ENCODE peak calls at places on chromosomes 12 and 14, in five cellular contexts. D is trophoblast cell, T is mesenchymal stem cell, Q is H1, R is H9. V is an unnamed sample.

GRCh38 chr12:122995503-122996187 is 15.2 kb downstream of the ARL6IP4 start:
- DNase-seq in D (no peak), T (no peak), Q (no peak), R (no peak), V (no peak)

GRCh38 chr12:94535614-94535932 is 75.9 kb upstream of the CEP83 start:
- DNase-seq in D (no peak), T (no peak), Q (no peak), R (no peak), V (no peak)

GRCh38 chr12:59708059-59708458 is 112.2 kb downstream of the SLC16A7 start:
- DNase-seq in D (no peak), T (peak; percentile 40), Q (no peak), R (no peak), V (no peak)

GRCh38 chr12:111758120-111758561 is 8.6 kb upstream of the ALDH2 start:
- DNase-seq in D (no peak), T (no peak), Q (no peak), R (peak; percentile 54), V (no peak)

GRCh38 chr14:28756896-28757570 is 9.6 kb upstream of the FOXG1 start:
- DNase-seq in D (no peak), T (peak; percentile 51), Q (no peak), R (peak; percentile 62), V (no peak)

GRCh38 chr12:52687527-52688385 is 7.5 kb upstream of the KRT1 start:
- DNase-seq in D (peak; percentile 72), T (no peak), Q (no peak), R (no peak), V (no peak)

GRCh38 chr14:71136386-71137060 is 229.3 kb downstream of the PCNX1 start:
- DNase-seq in D (no peak), T (no peak), Q (no peak), R (peak; percentile 15), V (no peak)

GRCh38 chr12:103771466-103771865 is 69.6 kb downstream of the NT5DC3 start:
- DNase-seq in D (peak; percentile 29), T (peak; percentile 60), Q (peak; percentile 38), R (peak; percentile 81), V (no peak)

GRCh38 chr12:93378373-93379310 is 917 bp downstream of the NUDT4 start:
- DNase-seq in D (peak; percentile 51), T (peak; percentile 91), Q (no peak), R (peak; percentile 49), V (peak; percentile 30)

GRCh38 chr14:88551936-88552565 is 2.8 kb downstream of the PTPN21 start:
- DNase-seq in D (no peak), T (peak; percentile 23), Q (no peak), R (peak; percentile 54), V (no peak)

GRCh38 chr14:75999511-76000190 is 14.1 kb downstream of the IFT43 start:
- DNase-seq in D (no peak), T (no peak), Q (no peak), R (no peak), V (no peak)

GRCh38 chr14:69715725-69716482 is 51.0 kb upstream of the SRSF5 start:
- DNase-seq in D (no peak), T (no peak), Q (no peak), R (no peak), V (no peak)
- H4K91ac ChIP-seq in D (no peak overlapping the region), T (no peak overlapping the region), Q (no peak overlapping the region), R (no peak overlapping the region), V (no peak overlapping the region)

DNA sequence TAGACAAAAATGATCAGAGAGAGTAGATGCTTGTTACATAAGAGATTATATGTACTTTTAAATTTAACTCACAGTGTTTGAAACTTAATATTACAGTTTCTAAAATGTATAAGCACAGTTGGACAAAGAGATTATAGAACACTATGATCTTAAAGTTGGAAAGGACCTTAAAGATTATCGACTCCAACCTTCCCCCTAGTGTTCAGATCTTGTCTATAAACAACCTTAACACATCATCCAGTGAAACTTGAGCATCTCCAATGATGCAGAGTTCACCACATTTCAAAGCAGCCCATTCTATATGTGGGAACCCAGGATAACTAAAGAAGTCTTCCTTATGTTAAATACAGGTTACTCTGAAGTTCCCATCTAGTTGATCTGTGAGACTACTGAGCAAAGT is 480.8 kb downstream of the RMST start:
- DNase-seq in D (no peak), T (no peak), Q (no peak), R (no peak), V (no peak)
- H2BK12ac ChIP-seq in D (no peak overlapping the region), T (no peak overlapping the region), Q (no peak overlapping the region), R (no peak overlapping the region), V (no peak overlapping the region)

GRCh38 chr12:29891792-29892191 is 108.0 kb upstream of the TMTC1 start:
- DNase-seq in D (no peak), T (no peak), Q (no peak), R (no peak), V (no peak)
- H3K14ac ChIP-seq in D (no peak overlapping the region), T (no peak overlapping the region), Q (no peak overlapping the region), R (no peak overlapping the region), V (no peak overlapping the region)

DNA sequence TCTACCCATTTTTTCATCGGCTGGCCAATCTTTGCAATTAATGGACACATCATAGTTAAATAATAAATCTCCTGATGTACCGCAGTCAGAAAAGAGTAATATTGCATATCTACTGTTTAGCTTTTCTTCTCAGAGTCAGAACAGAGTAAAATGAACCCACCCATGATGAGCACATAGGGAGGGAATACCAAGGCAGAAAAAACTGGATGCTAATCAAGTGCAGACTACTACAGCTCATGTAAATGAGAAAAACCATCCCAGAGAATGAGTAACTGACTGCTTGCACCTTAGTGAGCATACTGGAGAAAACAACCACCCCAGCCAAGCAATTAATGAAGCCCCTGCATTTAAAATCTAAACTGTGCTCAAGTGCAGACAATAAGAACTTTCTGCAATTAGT is 483.7 kb downstream of the MDGA2 start:
- DNase-seq in D (no peak), T (no peak), Q (no peak), R (no peak), V (no peak)
- H4K91ac ChIP-seq in D (no peak overlapping the region), T (no peak overlapping the region), Q (no peak overlapping the region), R (no peak overlapping the region), V (no peak overlapping the region)

GRCh38 chr14:91153360-91153759 is 39.5 kb downstream of the DGLUCY start:
- DNase-seq in D (no peak), T (peak; percentile 15), Q (no peak), R (no peak), V (no peak)

GRCh38 chr14:91158091-91158790 is 44.4 kb downstream of the DGLUCY start:
- DNase-seq in D (peak; percentile 90), T (no peak), Q (no peak), R (no peak), V (no peak)

GRCh38 chr14:91155626-91156089 is 41.8 kb downstream of the DGLUCY start:
- DNase-seq in D (no peak), T (no peak), Q (no peak), R (no peak), V (no peak)

GRCh38 chr14:91152499-91152898 is 38.6 kb downstream of the DGLUCY start:
- DNase-seq in D (no peak), T (no peak), Q (no peak), R (no peak), V (no peak)

DNA sequence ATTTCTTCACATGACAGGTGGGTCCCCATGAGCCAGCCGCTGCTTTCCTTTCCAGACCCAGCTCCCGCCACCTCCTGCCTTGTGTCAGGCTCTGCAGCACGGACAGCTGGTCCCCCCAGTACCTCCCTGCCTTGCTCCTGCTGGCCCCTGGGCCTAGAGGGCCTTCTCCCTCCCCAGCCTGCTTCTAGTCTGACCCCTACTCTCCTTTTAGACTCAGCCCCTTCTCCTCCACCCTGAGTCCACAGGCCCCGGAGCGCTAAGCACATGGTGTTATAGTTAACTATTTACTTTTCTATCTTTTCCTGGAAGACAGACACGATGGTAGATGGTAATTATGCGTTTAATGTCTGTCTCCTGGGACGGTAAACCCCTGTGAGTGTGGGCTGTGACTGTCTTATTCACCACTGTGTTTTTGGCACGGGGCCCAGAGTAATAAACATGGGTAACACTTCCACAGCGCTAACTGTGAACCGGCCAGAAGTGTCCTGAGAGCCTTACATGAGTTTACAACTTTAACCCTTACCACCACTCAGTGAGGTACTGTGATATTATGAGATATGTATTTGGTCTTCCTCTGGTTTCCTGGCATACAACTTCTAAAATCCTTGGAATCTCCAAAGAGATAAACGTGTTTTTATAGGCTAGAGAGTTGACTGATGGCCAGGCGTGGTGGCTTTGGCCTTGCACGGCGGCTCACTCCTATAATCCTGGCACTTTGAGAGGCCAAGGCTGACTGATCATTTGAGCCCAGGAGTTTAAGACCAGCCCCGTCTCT is 41.2 kb downstream of the DGLUCY start:
- DNase-seq in D (no peak), T (peak; percentile 84), Q (no peak), R (no peak), V (no peak)
- H2BK12ac ChIP-seq in D (no peak overlapping the region), T (peak overlapping the region; percentile 90), Q (no peak overlapping the region), R (no peak overlapping the region), V (no peak overlapping the region)

GRCh38 chr12:110345176-110345651 is 58.3 kb downstream of the ANAPC7 start:
- DNase-seq in D (peak; percentile 57), T (no peak), Q (no peak), R (no peak), V (no peak)
- H3K14ac ChIP-seq in D (no peak overlapping the region), T (no peak overlapping the region), Q (no peak overlapping the region), R (no peak overlapping the region), V (no peak overlapping the region)